ENCODE peak calls at places on chromosomes 11 and 22, in six cellular contexts. One of them, this sample, is unnamed.

GRCh38 chr11:128763224-128763623 is 69.4 kb downstream of the FLI1 start:
- DNase-seq in cardiac fibroblast: no peak
- DNase-seq in IMR-90: peak
- DNase-seq in mammary epithelial cell: no peak
- DNase-seq in NB4: no peak
- DNase-seq in hepatocyte: no peak
- DNase-seq in this sample: no peak

GRCh38 chr11:11659567-11660341 is 37.9 kb upstream of the GALNT18 start:
- DNase-seq in cardiac fibroblast: no peak
- DNase-seq in IMR-90: no peak
- DNase-seq in mammary epithelial cell: no peak
- DNase-seq in NB4: peak
- DNase-seq in hepatocyte: no peak
- DNase-seq in this sample: no peak

GRCh38 chr11:9784602-9785315 is 120.9 kb downstream of the SWAP70 start:
- DNase-seq in cardiac fibroblast: no peak
- DNase-seq in IMR-90: no peak
- DNase-seq in mammary epithelial cell: no peak
- DNase-seq in NB4: no peak
- DNase-seq in hepatocyte: no peak
- DNase-seq in this sample: no peak

GRCh38 chr11:102061276-102061675 is 14.0 kb downstream of the CFAP300 start:
- DNase-seq in cardiac fibroblast: peak
- DNase-seq in IMR-90: peak
- DNase-seq in mammary epithelial cell: no peak
- DNase-seq in NB4: no peak
- DNase-seq in hepatocyte: peak
- DNase-seq in this sample: no peak

GRCh38 chr22:39546889-39547586 is 14.5 kb upstream of the RPS19BP1 start:
- DNase-seq in cardiac fibroblast: peak
- DNase-seq in IMR-90: peak
- DNase-seq in mammary epithelial cell: peak
- DNase-seq in NB4: no peak
- DNase-seq in hepatocyte: no peak
- DNase-seq in this sample: no peak

GRCh38 chr11:78722786-78723185 is 148.1 kb upstream of the NARS2 start:
- DNase-seq in cardiac fibroblast: no peak
- DNase-seq in IMR-90: peak
- DNase-seq in mammary epithelial cell: peak
- DNase-seq in NB4: no peak
- DNase-seq in hepatocyte: no peak
- DNase-seq in this sample: no peak

GRCh38 chr11:131690776-131691557 is 320.6 kb downstream of the NTM start:
- DNase-seq in cardiac fibroblast: no peak
- DNase-seq in IMR-90: no peak
- DNase-seq in mammary epithelial cell: no peak
- DNase-seq in NB4: no peak
- DNase-seq in hepatocyte: no peak
- DNase-seq in this sample: no peak

GRCh38 chr11:125627236-125627910 is 2.4 kb downstream of the CHEK1 start:
- DNase-seq in cardiac fibroblast: peak
- DNase-seq in IMR-90: peak
- DNase-seq in mammary epithelial cell: peak
- DNase-seq in NB4: no peak
- DNase-seq in hepatocyte: no peak
- DNase-seq in this sample: no peak

GRCh38 chr11:131165036-131165435 is 205.4 kb upstream of the NTM start:
- DNase-seq in cardiac fibroblast: no peak
- DNase-seq in IMR-90: no peak
- DNase-seq in mammary epithelial cell: no peak
- DNase-seq in NB4: no peak
- DNase-seq in hepatocyte: no peak
- DNase-seq in this sample: no peak

GRCh38 chr11:110318638-110319404 is 22.4 kb upstream of the RDX start:
- DNase-seq in cardiac fibroblast: no peak
- DNase-seq in IMR-90: no peak
- DNase-seq in mammary epithelial cell: no peak
- DNase-seq in NB4: no peak
- DNase-seq in hepatocyte: no peak
- DNase-seq in this sample: no peak

GRCh38 chr22:49457146-49457545 is 370.5 kb downstream of the BRD1 start:
- DNase-seq in cardiac fibroblast: no peak
- DNase-seq in IMR-90: no peak
- DNase-seq in mammary epithelial cell: no peak
- DNase-seq in NB4: no peak
- DNase-seq in hepatocyte: no peak
- DNase-seq in this sample: no peak

GRCh38 chr11:76789443-76789719 is 6.2 kb downstream of the TSKU start:
- DNase-seq in cardiac fibroblast: no peak
- DNase-seq in IMR-90: no peak
- DNase-seq in mammary epithelial cell: no peak
- DNase-seq in NB4: no peak
- DNase-seq in hepatocyte: no peak
- DNase-seq in this sample: no peak

GRCh38 chr11:25576320-25576719 is 755.6 kb upstream of the ANO3 start:
- DNase-seq in cardiac fibroblast: no peak
- DNase-seq in IMR-90: no peak
- DNase-seq in mammary epithelial cell: peak
- DNase-seq in NB4: no peak
- DNase-seq in hepatocyte: no peak
- DNase-seq in this sample: no peak
- TF ChIP-seq CTCF in cardiac fibroblast: no peak
- TF ChIP-seq CTCF in IMR-90: no peak
- TF ChIP-seq CTCF in mammary epithelial cell: no peak
- TF ChIP-seq CTCF in NB4: no peak
- TF ChIP-seq CTCF in hepatocyte: no peak
- TF ChIP-seq CTCF in this sample: no peak

DNA sequence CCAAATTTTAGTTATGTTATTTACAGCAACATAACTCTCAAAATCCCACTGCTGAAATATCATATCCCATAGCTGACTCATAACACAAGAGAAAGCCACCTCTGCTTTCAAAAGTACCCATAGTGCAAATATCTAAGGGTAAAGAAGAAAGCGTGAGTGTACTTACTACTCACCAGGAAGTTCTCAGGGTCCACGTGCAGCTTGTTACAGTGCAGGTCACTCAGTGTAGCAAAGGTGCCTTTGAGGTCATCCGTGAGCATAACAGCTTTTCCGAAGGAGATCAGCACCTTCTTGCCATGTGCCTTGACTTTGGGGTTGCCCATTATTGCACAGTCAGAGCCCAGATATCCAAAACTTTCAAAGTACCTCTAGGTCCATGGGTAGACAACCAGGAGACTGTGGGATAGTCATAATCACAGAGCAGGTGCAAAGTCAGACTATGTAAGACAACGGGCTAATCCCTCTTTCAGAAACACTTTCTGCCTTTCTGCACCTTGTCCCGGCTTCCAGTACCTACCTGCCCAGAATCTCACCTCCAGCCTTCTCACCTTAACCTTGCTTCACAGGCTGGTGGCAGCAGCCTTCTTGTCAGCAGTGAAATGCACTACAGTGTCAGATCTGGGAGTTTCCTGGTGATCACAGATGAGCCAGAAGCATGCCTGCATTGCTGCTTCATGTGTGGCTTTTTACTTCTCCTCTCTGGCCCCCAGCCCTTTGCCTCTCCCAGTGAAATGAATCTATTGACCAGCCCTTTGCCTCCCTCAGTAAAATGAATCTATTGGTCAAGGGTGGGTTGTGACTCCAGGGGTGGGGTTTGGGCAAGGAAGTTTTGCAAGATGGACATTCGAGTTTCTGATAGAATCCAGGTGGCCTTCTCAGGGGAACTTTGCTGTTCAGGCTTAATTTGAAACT is 6.5 kb downstream of the HBG1 start:
- DNase-seq in cardiac fibroblast: peak
- DNase-seq in IMR-90: peak
- DNase-seq in mammary epithelial cell: no peak
- DNase-seq in NB4: no peak
- DNase-seq in hepatocyte: no peak
- DNase-seq in this sample: no peak
- TF ChIP-seq CTCF in cardiac fibroblast: no peak
- TF ChIP-seq CTCF in IMR-90: no peak
- TF ChIP-seq CTCF in mammary epithelial cell: no peak
- TF ChIP-seq CTCF in NB4: no peak
- TF ChIP-seq CTCF in hepatocyte: no peak
- TF ChIP-seq CTCF in this sample: no peak

GRCh38 chr11:123556633-123557032 is 97.8 kb downstream of the SCN3B start:
- DNase-seq in cardiac fibroblast: no peak
- DNase-seq in IMR-90: no peak
- DNase-seq in mammary epithelial cell: no peak
- DNase-seq in NB4: no peak
- DNase-seq in hepatocyte: no peak
- DNase-seq in this sample: no peak
- TF ChIP-seq CTCF in cardiac fibroblast: no peak
- TF ChIP-seq CTCF in IMR-90: no peak
- TF ChIP-seq CTCF in mammary epithelial cell: no peak
- TF ChIP-seq CTCF in NB4: no peak
- TF ChIP-seq CTCF in hepatocyte: no peak
- TF ChIP-seq CTCF in this sample: no peak

DNA sequence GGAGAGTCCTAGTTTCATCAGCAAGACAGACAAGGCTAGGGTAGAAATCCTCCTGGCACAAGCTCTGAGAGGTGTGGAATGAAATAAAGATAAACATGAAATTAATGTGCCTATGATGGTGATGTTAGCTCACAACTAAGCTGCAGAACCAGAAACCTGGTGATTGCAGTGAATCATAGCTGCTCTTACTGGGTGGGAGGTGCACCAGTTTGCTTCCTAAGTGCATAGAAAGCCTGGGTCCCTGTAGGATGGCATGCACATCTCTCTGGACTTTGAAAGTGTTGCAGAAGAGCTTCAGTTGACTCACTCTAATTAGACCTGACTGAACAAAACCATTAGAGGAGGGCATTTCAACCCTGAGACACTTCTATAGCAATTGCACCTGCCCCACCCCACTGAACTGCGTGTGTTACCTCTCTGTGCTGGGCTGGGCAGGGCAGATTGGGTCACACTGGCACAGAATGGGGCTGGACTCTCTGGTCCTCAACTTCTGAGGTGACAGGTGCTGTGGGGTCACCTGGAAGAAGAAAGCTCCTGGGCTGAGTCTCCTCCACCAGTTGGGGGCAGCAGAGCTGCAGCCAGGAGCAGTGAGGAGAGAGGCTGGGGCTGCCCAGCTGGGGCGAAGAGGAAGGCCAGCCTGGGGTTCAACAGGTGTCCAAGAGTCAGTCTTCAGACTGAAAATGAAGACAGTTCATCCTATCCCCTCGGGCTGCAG is 57.9 kb downstream of the GGTLC2 start:
- DNase-seq in cardiac fibroblast: peak
- DNase-seq in IMR-90: no peak
- DNase-seq in mammary epithelial cell: no peak
- DNase-seq in NB4: peak
- DNase-seq in hepatocyte: peak
- DNase-seq in this sample: no peak
- TF ChIP-seq CTCF in cardiac fibroblast: peak
- TF ChIP-seq CTCF in IMR-90: no peak
- TF ChIP-seq CTCF in mammary epithelial cell: peak
- TF ChIP-seq CTCF in NB4: peak
- TF ChIP-seq CTCF in hepatocyte: peak
- TF ChIP-seq CTCF in this sample: no peak

GRCh38 chr22:47835726-47836125 is 1073.3 kb downstream of the TBC1D22A start:
- DNase-seq in cardiac fibroblast: peak
- DNase-seq in IMR-90: peak
- DNase-seq in mammary epithelial cell: peak
- DNase-seq in NB4: no peak
- DNase-seq in hepatocyte: peak
- DNase-seq in this sample: no peak

GRCh38 chr22:47839586-47840245 is 1077.3 kb downstream of the TBC1D22A start:
- DNase-seq in cardiac fibroblast: no peak
- DNase-seq in IMR-90: no peak
- DNase-seq in mammary epithelial cell: no peak
- DNase-seq in NB4: no peak
- DNase-seq in hepatocyte: no peak
- DNase-seq in this sample: no peak

GRCh38 chr22:47841166-47841565 is 1078.7 kb downstream of the TBC1D22A start:
- DNase-seq in cardiac fibroblast: no peak
- DNase-seq in IMR-90: no peak
- DNase-seq in mammary epithelial cell: no peak
- DNase-seq in NB4: no peak
- DNase-seq in hepatocyte: no peak
- DNase-seq in this sample: no peak

GRCh38 chr22:47836957-47837356 is 1074.5 kb downstream of the TBC1D22A start:
- DNase-seq in cardiac fibroblast: peak
- DNase-seq in IMR-90: no peak
- DNase-seq in mammary epithelial cell: no peak
- DNase-seq in NB4: no peak
- DNase-seq in hepatocyte: peak
- DNase-seq in this sample: no peak

DNA sequence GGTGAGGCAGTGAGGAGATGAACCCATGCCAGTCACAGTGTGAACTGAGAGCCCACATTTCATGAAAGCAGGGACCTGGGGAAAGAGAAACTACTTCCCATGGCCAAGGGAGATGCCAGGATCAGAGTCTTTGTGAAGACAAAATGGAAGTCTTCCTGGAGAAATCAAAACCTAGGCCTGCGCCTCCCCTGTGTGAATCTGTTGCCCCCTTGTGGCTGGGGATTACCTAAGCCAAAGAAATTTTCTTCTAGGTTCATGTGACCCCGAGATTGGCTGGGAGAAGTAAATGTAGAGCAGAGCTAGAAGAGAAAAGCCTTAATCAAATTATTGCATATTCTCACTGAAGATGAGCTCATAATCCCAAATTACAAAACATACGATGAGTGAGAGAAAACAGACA is 1075.3 kb downstream of the TBC1D22A start:
- DNase-seq in cardiac fibroblast: peak
- DNase-seq in IMR-90: no peak
- DNase-seq in mammary epithelial cell: peak
- DNase-seq in NB4: peak
- DNase-seq in hepatocyte: peak
- DNase-seq in this sample: no peak
- TF ChIP-seq CTCF in cardiac fibroblast: peak
- TF ChIP-seq CTCF in IMR-90: peak
- TF ChIP-seq CTCF in mammary epithelial cell: peak
- TF ChIP-seq CTCF in NB4: peak
- TF ChIP-seq CTCF in hepatocyte: peak
- TF ChIP-seq CTCF in this sample: peak

DNA sequence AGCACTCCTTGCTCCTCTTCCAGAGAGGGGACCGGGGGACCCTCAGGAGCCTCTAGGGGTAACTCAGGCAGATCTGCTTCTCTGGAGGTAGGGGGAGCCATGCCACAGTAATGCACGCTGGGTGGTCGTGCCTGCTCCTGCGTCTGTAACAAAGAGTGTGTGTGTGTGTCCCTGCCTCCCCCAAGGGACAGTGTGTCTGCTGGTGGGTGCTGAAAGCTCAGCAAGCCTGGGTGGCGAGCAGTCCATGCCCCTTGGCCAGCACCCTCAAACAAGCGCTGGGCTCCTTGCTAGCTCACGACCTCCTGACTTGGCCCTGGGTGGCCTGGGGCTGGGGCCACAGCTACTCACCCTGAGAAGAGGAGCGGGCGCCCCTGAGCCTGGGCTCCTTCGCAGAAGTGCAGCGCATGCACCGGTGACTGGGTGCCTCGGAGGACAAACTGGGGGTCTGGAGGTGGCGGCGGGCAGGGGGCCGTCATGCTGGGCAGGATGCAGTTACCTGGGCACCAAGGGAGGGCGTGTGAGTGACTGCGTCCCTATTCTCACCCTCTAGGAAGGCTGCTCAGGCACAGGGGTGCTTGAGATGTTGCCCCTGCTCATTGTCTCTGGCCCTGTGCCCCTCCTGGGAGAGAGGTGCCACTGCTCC is 33.7 kb downstream of the GNB1L start:
- DNase-seq in cardiac fibroblast: no peak
- DNase-seq in IMR-90: no peak
- DNase-seq in mammary epithelial cell: no peak
- DNase-seq in NB4: peak
- DNase-seq in hepatocyte: peak
- DNase-seq in this sample: no peak
- TF ChIP-seq CTCF in cardiac fibroblast: no peak
- TF ChIP-seq CTCF in IMR-90: no peak
- TF ChIP-seq CTCF in mammary epithelial cell: peak
- TF ChIP-seq CTCF in NB4: peak
- TF ChIP-seq CTCF in hepatocyte: no peak
- TF ChIP-seq CTCF in this sample: no peak

This sample was measured in left ventricle myocardium inferior.